ENCODE peak calls at places on chromosomes 3 and 15, in eight cellular contexts. One of them, this sample, is unnamed.

GRCh38 chr15:33132722-33133345 is 61.7 kb downstream of the FMN1 start:
- DNase-seq in fibroblast of pulmonary artery: peak; percentile 78
- DNase-seq in iPS DF 6.9: peak; percentile 60
- DNase-seq in fibroblast of lung: peak; percentile 83
- DNase-seq in psoas muscle: no peak
- DNase-seq in astrocyte: peak; percentile 41
- DNase-seq in A549: peak; percentile 65
- DNase-seq in adrenal gland: no peak
- DNase-seq in this sample: peak; percentile 20

GRCh38 chr3:98602078-98602678 is 8.8 kb upstream of the CPOX start:
- DNase-seq in A549: peak; percentile 56
- DNase-seq in fibroblast of pulmonary artery: peak; percentile 86
- DNase-seq in iPS DF 6.9: no peak
- DNase-seq in adrenal gland: peak; percentile 48
- DNase-seq in fibroblast of lung: peak; percentile 83
- DNase-seq in psoas muscle: no peak
- DNase-seq in astrocyte: peak; percentile 45
- DNase-seq in this sample: peak; percentile 32

GRCh38 chr15:74619916-74620635 is 4.4 kb downstream of the CLK3 start:
- DNase-seq in fibroblast of lung: no peak
- DNase-seq in A549: no peak
- DNase-seq in astrocyte: no peak
- DNase-seq in fibroblast of pulmonary artery: no peak
- DNase-seq in adrenal gland: no peak
- DNase-seq in iPS DF 6.9: no peak
- DNase-seq in psoas muscle: peak; percentile 56
- DNase-seq in this sample: no peak

GRCh38 chr3:24199305-24199704 is 254.2 kb downstream of the NR1D2 start:
- DNase-seq in fibroblast of pulmonary artery: no peak
- DNase-seq in adrenal gland: no peak
- DNase-seq in psoas muscle: no peak
- DNase-seq in astrocyte: no peak
- DNase-seq in fibroblast of lung: no peak
- DNase-seq in A549: no peak
- DNase-seq in iPS DF 6.9: no peak
- DNase-seq in this sample: no peak

GRCh38 chr3:45244356-45244755 is 18.3 kb upstream of the TMEM158 start:
- DNase-seq in psoas muscle: no peak
- DNase-seq in fibroblast of pulmonary artery: no peak
- DNase-seq in fibroblast of lung: no peak
- DNase-seq in adrenal gland: no peak
- DNase-seq in iPS DF 6.9: no peak
- DNase-seq in astrocyte: no peak
- DNase-seq in A549: no peak
- DNase-seq in this sample: no peak

GRCh38 chr3:27696906-27697305 is 25.2 kb downstream of the EOMES start:
- DNase-seq in astrocyte: no peak
- DNase-seq in adrenal gland: no peak
- DNase-seq in psoas muscle: no peak
- DNase-seq in fibroblast of pulmonary artery: no peak
- DNase-seq in fibroblast of lung: no peak
- DNase-seq in iPS DF 6.9: no peak
- DNase-seq in A549: no peak
- DNase-seq in this sample: peak; percentile 37

GRCh38 chr3:188578579-188579363 is 424.8 kb downstream of the LPP start:
- DNase-seq in adrenal gland: peak; percentile 42
- DNase-seq in A549: no peak
- DNase-seq in psoas muscle: peak; percentile 77
- DNase-seq in fibroblast of pulmonary artery: peak; percentile 95
- DNase-seq in fibroblast of lung: peak; percentile 95
- DNase-seq in astrocyte: peak; percentile 96
- DNase-seq in iPS DF 6.9: no peak
- DNase-seq in this sample: peak; percentile 98

GRCh38 chr3:107981471-107982111 is 109.2 kb downstream of the CD47 start:
- DNase-seq in psoas muscle: peak; percentile 49
- DNase-seq in adrenal gland: peak; percentile 24
- DNase-seq in A549: no peak
- DNase-seq in fibroblast of lung: no peak
- DNase-seq in fibroblast of pulmonary artery: no peak
- DNase-seq in iPS DF 6.9: no peak
- DNase-seq in astrocyte: no peak
- DNase-seq in this sample: no peak

GRCh38 chr15:40161693-40162401 is 978 bp downstream of the BUB1B start:
- DNase-seq in iPS DF 6.9: no peak
- DNase-seq in astrocyte: no peak
- DNase-seq in psoas muscle: no peak
- DNase-seq in A549: no peak
- DNase-seq in adrenal gland: no peak
- DNase-seq in fibroblast of lung: no peak
- DNase-seq in fibroblast of pulmonary artery: no peak
- DNase-seq in this sample: no peak

GRCh38 chr15:101043911-101044624 is 124.9 kb downstream of the LRRK1 start:
- DNase-seq in iPS DF 6.9: no peak
- DNase-seq in astrocyte: no peak
- DNase-seq in fibroblast of lung: no peak
- DNase-seq in psoas muscle: no peak
- DNase-seq in adrenal gland: no peak
- DNase-seq in fibroblast of pulmonary artery: no peak
- DNase-seq in A549: no peak
- DNase-seq in this sample: no peak

GRCh38 chr3:149003653-149004305 is 12.4 kb downstream of the GYG1 start:
- DNase-seq in adrenal gland: no peak
- DNase-seq in A549: no peak
- DNase-seq in astrocyte: no peak
- DNase-seq in fibroblast of lung: no peak
- DNase-seq in fibroblast of pulmonary artery: no peak
- DNase-seq in iPS DF 6.9: no peak
- DNase-seq in psoas muscle: no peak
- DNase-seq in this sample: no peak

GRCh38 chr15:48149858-48150257 is 28.2 kb downstream of the MYEF2 start:
- DNase-seq in psoas muscle: no peak
- DNase-seq in astrocyte: peak; percentile 87
- DNase-seq in fibroblast of lung: peak; percentile 15
- DNase-seq in A549: no peak
- DNase-seq in adrenal gland: no peak
- DNase-seq in iPS DF 6.9: no peak
- DNase-seq in fibroblast of pulmonary artery: peak; percentile 81
- DNase-seq in this sample: peak; percentile 29

GRCh38 chr3:119643094-119643493 is 17.3 kb downstream of the POPDC2 start:
- DNase-seq in fibroblast of pulmonary artery: peak; percentile 45
- DNase-seq in adrenal gland: no peak
- DNase-seq in fibroblast of lung: peak; percentile 56
- DNase-seq in A549: no peak
- DNase-seq in astrocyte: no peak
- DNase-seq in iPS DF 6.9: no peak
- DNase-seq in psoas muscle: no peak
- DNase-seq in this sample: no peak

GRCh38 chr15:69996321-69996720 is 101.4 kb downstream of the TLE3 start:
- DNase-seq in iPS DF 6.9: no peak
- DNase-seq in fibroblast of pulmonary artery: no peak
- DNase-seq in astrocyte: no peak
- DNase-seq in psoas muscle: no peak
- DNase-seq in fibroblast of lung: no peak
- DNase-seq in A549: no peak
- DNase-seq in adrenal gland: no peak
- DNase-seq in this sample: no peak

GRCh38 chr3:126152458-126152857 is 27.9 kb downstream of the ALDH1L1 start:
- DNase-seq in fibroblast of pulmonary artery: no peak
- DNase-seq in A549: no peak
- DNase-seq in iPS DF 6.9: no peak
- DNase-seq in psoas muscle: no peak
- DNase-seq in astrocyte: no peak
- DNase-seq in fibroblast of lung: no peak
- DNase-seq in adrenal gland: no peak
- DNase-seq in this sample: no peak

GRCh38 chr15:48177383-48177874 is 666 bp downstream of the MYEF2 start:
- DNase-seq in astrocyte: peak; percentile 64
- DNase-seq in fibroblast of pulmonary artery: peak; percentile 45
- DNase-seq in fibroblast of lung: peak; percentile 51
- DNase-seq in adrenal gland: peak; percentile 20
- DNase-seq in A549: peak; percentile 8
- DNase-seq in iPS DF 6.9: no peak
- DNase-seq in psoas muscle: no peak
- DNase-seq in this sample: peak; percentile 3

GRCh38 chr3:90092994-90093393 is 985.6 kb downstream of the EPHA3 start:
- DNase-seq in fibroblast of lung: peak; percentile 57
- DNase-seq in iPS DF 6.9: no peak
- DNase-seq in adrenal gland: no peak
- DNase-seq in fibroblast of pulmonary artery: peak; percentile 40
- DNase-seq in psoas muscle: no peak
- DNase-seq in A549: no peak
- DNase-seq in astrocyte: peak; percentile 4
- DNase-seq in this sample: peak; percentile 11

GRCh38 chr3:134371542-134372324 is 2.5 kb downstream of the AMOTL2 start:
- DNase-seq in fibroblast of lung: no peak
- DNase-seq in adrenal gland: no peak
- DNase-seq in astrocyte: peak; percentile 49
- DNase-seq in psoas muscle: peak; percentile 26
- DNase-seq in fibroblast of pulmonary artery: no peak
- DNase-seq in A549: no peak
- DNase-seq in iPS DF 6.9: no peak
- DNase-seq in this sample: no peak

GRCh38 chr3:66499881-66500574 is 794 bp downstream of the LRIG1 start:
- DNase-seq in psoas muscle: peak; percentile 68
- DNase-seq in A549: peak; percentile 20
- DNase-seq in astrocyte: peak; percentile 20
- DNase-seq in fibroblast of lung: peak; percentile 23
- DNase-seq in adrenal gland: peak; percentile 32
- DNase-seq in fibroblast of pulmonary artery: peak; percentile 19
- DNase-seq in iPS DF 6.9: no peak
- DNase-seq in this sample: no peak

GRCh38 chr15:27235689-27236088 is 264.7 kb downstream of the GABRG3 start:
- DNase-seq in iPS DF 6.9: no peak
- DNase-seq in A549: no peak
- DNase-seq in fibroblast of pulmonary artery: no peak
- DNase-seq in fibroblast of lung: no peak
- DNase-seq in astrocyte: no peak
- DNase-seq in psoas muscle: no peak
- DNase-seq in adrenal gland: no peak
- DNase-seq in this sample: no peak

GRCh38 chr3:156676467-156677119 is 2.2 kb downstream of the TIPARP start:
- DNase-seq in psoas muscle: no peak
- DNase-seq in astrocyte: peak; percentile 31
- DNase-seq in fibroblast of pulmonary artery: peak; percentile 69
- DNase-seq in adrenal gland: no peak
- DNase-seq in A549: peak; percentile 15
- DNase-seq in fibroblast of lung: no peak
- DNase-seq in iPS DF 6.9: no peak
- DNase-seq in this sample: no peak

GRCh38 chr3:146496726-146497125 is 27.4 kb upstream of the PLSCR2 start:
- DNase-seq in psoas muscle: no peak
- DNase-seq in A549: no peak
- DNase-seq in fibroblast of lung: no peak
- DNase-seq in iPS DF 6.9: no peak
- DNase-seq in astrocyte: no peak
- DNase-seq in adrenal gland: peak; percentile 23
- DNase-seq in fibroblast of pulmonary artery: no peak
- DNase-seq in this sample: no peak

GRCh38 chr3:61560452-61561373 is 658 bp upstream of the PTPRG start:
- DNase-seq in astrocyte: peak; percentile 70
- DNase-seq in adrenal gland: peak; percentile 91
- DNase-seq in fibroblast of lung: peak; percentile 87
- DNase-seq in A549: peak; percentile 57
- DNase-seq in psoas muscle: peak; percentile 92
- DNase-seq in iPS DF 6.9: no peak
- DNase-seq in fibroblast of pulmonary artery: peak; percentile 89
- DNase-seq in this sample: peak; percentile 54

GRCh38 chr3:143421556-143421955 is 302.0 kb downstream of the CHST2 start:
- DNase-seq in adrenal gland: no peak
- DNase-seq in A549: no peak
- DNase-seq in fibroblast of lung: peak; percentile 12
- DNase-seq in fibroblast of pulmonary artery: peak; percentile 31
- DNase-seq in astrocyte: peak; percentile 12
- DNase-seq in iPS DF 6.9: no peak
- DNase-seq in psoas muscle: no peak
- DNase-seq in this sample: no peak

GRCh38 chr3:16379838-16380237 is 114.8 kb downstream of the OXNAD1 start:
- DNase-seq in psoas muscle: no peak
- DNase-seq in A549: no peak
- DNase-seq in iPS DF 6.9: no peak
- DNase-seq in astrocyte: no peak
- DNase-seq in fibroblast of pulmonary artery: no peak
- DNase-seq in fibroblast of lung: no peak
- DNase-seq in adrenal gland: no peak
- DNase-seq in this sample: no peak
- H3K4me3 ChIP-seq in psoas muscle: no peak overlapping the region
- H3K4me3 ChIP-seq in A549: no peak overlapping the region
- H3K4me3 ChIP-seq in iPS DF 6.9: no peak overlapping the region
- H3K4me3 ChIP-seq in astrocyte: no peak overlapping the region
- H3K4me3 ChIP-seq in fibroblast of pulmonary artery: no peak overlapping the region
- H3K4me3 ChIP-seq in fibroblast of lung: no peak overlapping the region
- H3K4me3 ChIP-seq in adrenal gland: no peak overlapping the region
- H3K4me3 ChIP-seq in this sample: no peak overlapping the region

GRCh38 chr3:129604223-129604941 is 2.1 kb downstream of the PLXND1 start:
- DNase-seq in adrenal gland: no peak
- DNase-seq in iPS DF 6.9: no peak
- DNase-seq in fibroblast of pulmonary artery: no peak
- DNase-seq in A549: no peak
- DNase-seq in astrocyte: no peak
- DNase-seq in fibroblast of lung: no peak
- DNase-seq in psoas muscle: no peak
- DNase-seq in this sample: no peak
- H3K4me3 ChIP-seq in adrenal gland: peak overlapping the region; percentile 13
- H3K4me3 ChIP-seq in iPS DF 6.9: peak overlapping the region; percentile 29
- H3K4me3 ChIP-seq in fibroblast of pulmonary artery: peak overlapping the region; percentile 90
- H3K4me3 ChIP-seq in A549: peak overlapping the region; percentile 89
- H3K4me3 ChIP-seq in astrocyte: peak overlapping the region; percentile 67
- H3K4me3 ChIP-seq in fibroblast of lung: peak overlapping the region; percentile 86
- H3K4me3 ChIP-seq in psoas muscle: peak overlapping the region; percentile 68
- H3K4me3 ChIP-seq in this sample: peak overlapping the region; percentile 68

GRCh38 chr15:95761742-95762141 is 568.8 kb upstream of the NR2F2 start:
- DNase-seq in astrocyte: no peak
- DNase-seq in adrenal gland: no peak
- DNase-seq in A549: no peak
- DNase-seq in iPS DF 6.9: no peak
- DNase-seq in psoas muscle: no peak
- DNase-seq in fibroblast of lung: no peak
- DNase-seq in fibroblast of pulmonary artery: no peak
- DNase-seq in this sample: no peak
- H3K4me3 ChIP-seq in astrocyte: no peak overlapping the region
- H3K4me3 ChIP-seq in adrenal gland: no peak overlapping the region
- H3K4me3 ChIP-seq in A549: no peak overlapping the region
- H3K4me3 ChIP-seq in iPS DF 6.9: no peak overlapping the region
- H3K4me3 ChIP-seq in psoas muscle: no peak overlapping the region
- H3K4me3 ChIP-seq in fibroblast of lung: no peak overlapping the region
- H3K4me3 ChIP-seq in fibroblast of pulmonary artery: no peak overlapping the region
- H3K4me3 ChIP-seq in this sample: no peak overlapping the region

DNA sequence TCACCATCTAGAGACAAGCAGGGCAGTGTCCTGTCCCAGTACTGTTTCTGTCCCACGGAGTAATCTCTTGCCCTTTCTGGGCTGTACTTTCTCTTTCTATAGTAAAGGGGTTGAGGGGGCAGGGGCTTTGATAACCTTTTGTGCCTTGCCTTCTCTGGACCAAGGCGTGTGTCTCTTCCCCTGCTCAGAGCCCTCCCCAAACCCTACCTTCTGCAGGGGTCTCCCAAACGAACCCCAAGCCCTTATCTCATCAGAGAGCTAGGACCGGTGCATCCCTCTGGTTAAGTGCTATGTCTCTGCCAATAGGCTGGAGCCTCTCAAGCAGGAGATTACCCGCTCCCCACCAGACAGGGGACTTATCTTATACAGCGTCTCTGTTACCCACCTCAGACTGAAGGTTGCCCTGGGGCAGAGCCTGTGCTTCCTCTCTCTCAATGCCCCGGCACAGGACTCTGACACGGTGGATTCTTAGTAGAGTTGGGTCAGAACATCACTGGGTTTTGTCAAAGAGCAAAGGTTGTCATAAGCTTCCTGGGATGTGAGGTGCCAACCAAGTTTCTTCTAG is 2.9 kb downstream of the PLEKHO2 start:
- DNase-seq in fibroblast of lung: no peak
- DNase-seq in adrenal gland: no peak
- DNase-seq in A549: no peak
- DNase-seq in astrocyte: no peak
- DNase-seq in fibroblast of pulmonary artery: no peak
- DNase-seq in iPS DF 6.9: no peak
- DNase-seq in psoas muscle: no peak
- DNase-seq in this sample: no peak
- H3K4me3 ChIP-seq in fibroblast of lung: peak overlapping the region; percentile 90
- H3K4me3 ChIP-seq in adrenal gland: no peak overlapping the region
- H3K4me3 ChIP-seq in A549: no peak overlapping the region
- H3K4me3 ChIP-seq in astrocyte: no peak overlapping the region
- H3K4me3 ChIP-seq in fibroblast of pulmonary artery: peak overlapping the region; percentile 97
- H3K4me3 ChIP-seq in iPS DF 6.9: no peak overlapping the region
- H3K4me3 ChIP-seq in psoas muscle: peak overlapping the region; percentile 93
- H3K4me3 ChIP-seq in this sample: peak overlapping the region; percentile 20